ENCODE peak calls at places on chromosome 17, in four cellular contexts. U is GM12878, I is K562, D is HepG2. A is an unnamed sample.

GRCh38 chr17:73027130-73027741 is 65.3 kb downstream of the SLC39A11 start:
- DNase-seq in U (no peak), I (no peak), D (no peak), A (no peak)

GRCh38 chr17:73189417-73190099 is 3.3 kb upstream of the COG1 start:
- DNase-seq in U (no peak), I (peak), D (peak), A (no peak)

GRCh38 chr17:42118545-42118944 is 2.6 kb downstream of the KAT2A start:
- DNase-seq in U (no peak), I (peak), D (peak), A (no peak)

GRCh38 chr17:35866356-35866950 is 2.2 kb downstream of the HEATR9 start:
- DNase-seq in U (no peak), I (no peak), D (peak), A (no peak)

GRCh38 chr17:73390851-73391250 is 79.0 kb upstream of the CDC42EP4 start:
- DNase-seq in U (no peak), I (no peak), D (no peak), A (no peak)

GRCh38 chr17:30524847-30525246 is 47.6 kb downstream of the GOSR1 start:
- DNase-seq in U (no peak), I (no peak), D (no peak), A (no peak)

GRCh38 chr17:50239913-50240312 is 34.4 kb upstream of the TMEM92 start:
- DNase-seq in U (no peak), I (no peak), D (no peak), A (no peak)

GRCh38 chr17:35051183-35051578 is 12.3 kb downstream of the RFFL start:
- DNase-seq in U (no peak), I (peak), D (peak), A (no peak)

GRCh38 chr17:5468075-5468473 is 708 bp downstream of the DHX33 start:
- DNase-seq in U (no peak), I (peak), D (no peak), A (no peak)

GRCh38 chr17:67376892-67377726 is at the start of gene PITPNC1:
- DNase-seq in U (no peak), I (peak), D (peak), A (peak)

GRCh38 chr17:4807534-4808377 is 804 bp downstream of the PLD2 start:
- DNase-seq in U (no peak), I (no peak), D (no peak), A (no peak)

GRCh38 chr17:27449541-27449940 is 6.7 kb upstream of the KSR1 start:
- DNase-seq in U (no peak), I (no peak), D (no peak), A (no peak)

DNA sequence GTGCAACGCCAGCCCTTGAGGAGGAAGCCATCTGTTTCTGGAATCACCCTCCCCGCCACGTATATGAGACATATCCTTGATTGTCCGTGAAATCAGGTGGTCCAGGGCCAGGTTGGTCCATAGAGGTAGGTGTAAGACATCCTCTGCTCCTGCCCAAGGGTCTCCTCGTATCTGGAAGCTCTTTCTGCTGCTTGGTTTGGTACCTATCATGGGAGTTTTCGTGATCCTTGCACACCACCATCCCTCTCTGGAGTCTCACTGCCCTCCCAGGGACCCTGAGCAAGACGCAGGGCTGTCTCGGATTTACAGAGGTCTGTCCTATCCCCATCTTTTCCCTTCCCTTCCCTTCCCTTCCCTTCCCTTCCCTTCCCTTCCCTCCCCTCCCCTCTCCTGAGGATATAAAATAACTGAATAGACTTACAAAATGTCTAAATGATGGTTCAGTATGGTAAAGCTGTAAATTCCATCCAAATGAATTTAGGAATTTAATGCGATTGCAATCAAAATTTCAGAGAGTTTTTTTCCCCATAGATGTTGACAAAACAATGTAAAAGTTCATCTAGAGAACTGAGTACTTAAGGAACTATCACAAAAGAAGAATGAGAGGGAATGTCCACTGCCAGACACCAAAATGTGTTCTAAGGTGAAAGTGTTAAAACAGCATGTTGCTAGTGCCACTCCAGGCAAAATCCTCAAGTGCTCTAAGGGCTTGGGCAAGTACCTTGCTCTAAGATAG is 2.0 kb upstream of the CCDC42 start:
- DNase-seq in U (peak), I (no peak), D (no peak), A (no peak)
- TF ChIP-seq CEBPB in U (no peak), I (no peak), D (no peak), A (no peak)

DNA sequence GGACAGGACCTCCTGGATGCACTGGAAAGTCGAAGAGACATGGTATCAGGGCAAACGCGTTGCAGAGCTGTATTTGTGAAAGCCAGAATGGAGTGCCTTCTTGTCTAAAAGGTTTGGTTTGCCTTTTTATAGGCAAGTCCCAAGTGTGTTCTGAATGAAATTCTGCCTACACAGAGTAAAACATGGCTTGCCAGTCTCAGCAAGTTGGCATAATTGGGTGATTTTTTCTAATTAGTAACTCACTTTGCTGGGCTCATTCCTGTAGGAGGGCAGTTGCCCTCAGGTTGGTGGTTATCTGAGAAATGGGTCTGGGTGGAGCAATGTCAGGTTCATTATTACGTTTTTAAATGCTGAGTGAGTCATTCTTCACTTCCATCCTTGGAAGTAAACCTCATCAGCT is at the start of gene KRT25:
- DNase-seq in U (no peak), I (no peak), D (no peak), A (no peak)
- TF ChIP-seq CBX5 in U (no peak), I (no peak), D (no peak), A (no peak)

DNA sequence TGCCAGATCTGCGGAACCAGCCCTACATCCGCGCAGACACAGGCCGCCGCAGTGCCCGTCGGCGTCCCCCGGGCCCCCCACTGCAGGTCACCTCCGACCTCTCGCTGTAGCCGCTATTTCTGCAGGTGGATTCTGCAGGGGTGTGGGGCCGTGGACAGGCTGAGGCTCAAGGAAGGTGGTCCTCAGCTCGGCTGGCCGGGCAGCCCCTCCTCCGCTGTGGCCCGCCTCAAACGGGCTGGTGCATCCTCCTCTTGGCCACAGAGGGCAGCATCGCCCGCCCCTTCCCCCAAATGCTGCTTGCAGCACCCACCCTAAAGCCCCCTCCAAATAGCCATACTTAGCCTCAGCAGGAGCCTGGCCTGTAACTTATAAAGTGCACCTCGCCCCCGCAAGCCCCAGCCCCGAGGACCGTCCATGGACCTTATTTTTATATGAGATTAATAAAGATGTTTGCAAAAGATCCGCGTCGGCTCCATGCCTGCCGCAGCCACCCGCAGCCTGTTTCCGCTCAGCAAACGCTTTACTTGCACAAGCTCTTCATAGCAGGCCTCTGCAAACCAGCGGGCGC is 14.9 kb downstream of the SPATA32 start:
- DNase-seq in U (no peak), I (peak), D (no peak), A (peak)
- TF ChIP-seq GABPA in U (no peak), I (no peak), D (no peak), A (no peak)

GRCh38 chr17:53462393-53462811 is 360.3 kb upstream of the KIF2B start:
- DNase-seq in U (no peak), I (no peak), D (no peak), A (no peak)
- TF ChIP-seq CEBPB in U (no peak), I (no peak), D (no peak), A (no peak)

GRCh38 chr17:13014801-13015200 is 3.0 kb downstream of the ELAC2 start:
- DNase-seq in U (no peak), I (no peak), D (no peak), A (no peak)

GRCh38 chr17:13017623-13018462 is at the start of gene ELAC2:
- DNase-seq in U (peak), I (peak), D (peak), A (peak)

DNA sequence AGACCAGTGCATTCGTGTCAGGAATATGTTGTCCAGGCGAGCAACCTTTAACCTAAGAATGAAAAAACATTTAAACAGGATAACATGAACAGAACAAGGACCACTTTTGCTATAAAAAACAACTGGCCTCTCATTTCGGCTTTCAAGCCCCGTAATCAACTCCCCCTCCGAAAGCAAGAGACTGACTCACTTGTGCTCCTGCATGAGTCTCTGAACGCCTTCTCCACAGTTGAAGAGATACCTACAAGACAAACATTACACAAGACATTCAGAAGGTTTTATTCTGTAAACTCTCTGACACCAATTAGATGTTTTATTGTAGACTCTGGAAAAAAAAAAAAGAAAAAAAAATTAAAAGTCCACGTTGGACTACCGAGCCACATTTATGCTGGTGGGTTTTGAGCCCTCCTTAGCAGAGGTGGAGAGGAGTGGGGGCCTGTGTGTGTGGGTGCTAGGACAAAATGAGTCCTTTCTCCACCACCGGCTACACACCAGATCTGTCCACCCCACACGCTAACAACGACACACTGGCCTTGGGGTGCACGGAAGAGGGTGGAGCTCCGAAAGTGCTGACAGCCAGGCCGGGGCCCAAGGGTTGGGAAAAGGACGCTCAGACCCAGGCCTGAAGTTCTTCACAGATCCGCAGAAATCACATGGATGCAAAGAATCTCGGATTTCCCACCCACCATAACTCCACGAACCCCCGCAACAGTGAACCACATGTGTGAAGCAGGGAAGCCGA is 775 bp downstream of the ELAC2 start:
- DNase-seq in U (no peak), I (no peak), D (peak), A (no peak)
- TF ChIP-seq CBX5 in U (no peak), I (no peak), D (no peak), A (no peak)